ENCODE peak calls at places on chromosomes 11 and 22, in four cellular contexts. M is GM23248; Z is stimulated activated CD8-positive, alpha-beta memory T cell treated with anti-CD3 and anti-CD28 coated beads, Interleukin-4, amount 100 ng/mL, for 1 hour; G is stimulated activated CD4-positive, alpha-beta T cell treated with anti-CD3 and anti-CD28 coated beads, Interleukin-2, amount 100 ng/mL, for 48 hours. C is an unnamed sample.

GRCh38 chr22:21015051-21016006 is at the start of gene P2RX6:
- DNase-seq in M (peak; percentile 75), Z (no peak), G (no peak), C (no peak)

GRCh38 chr11:64437426-64437825 is 78.5 kb downstream of the RPS6KA4 start:
- DNase-seq in M (no peak), Z (no peak), G (no peak), C (no peak)

GRCh38 chr11:79430280-79430679 is 10.6 kb downstream of the TENM4 start:
- DNase-seq in M (no peak), Z (no peak), G (no peak), C (no peak)

GRCh38 chr22:37633693-37634504 is 5.6 kb upstream of the SH3BP1 start:
- DNase-seq in M (peak; percentile 87), Z (peak; percentile 35), G (no peak), C (peak; percentile 91)

GRCh38 chr11:7353100-7353499 is 101.4 kb downstream of the SYT9 start:
- DNase-seq in M (peak; percentile 64), Z (no peak), G (peak; percentile 1), C (peak; percentile 33)

GRCh38 chr22:42683599-42684283 is 34.5 kb upstream of the CYB5R3 start:
- DNase-seq in M (peak; percentile 70), Z (no peak), G (no peak), C (peak; percentile 87)

GRCh38 chr11:73030130-73030529 is 112.0 kb downstream of the FCHSD2 start:
- DNase-seq in M (no peak), Z (no peak), G (no peak), C (no peak)

GRCh38 chr22:40326905-40327735 is 19.2 kb upstream of the ADSL start:
- DNase-seq in M (peak; percentile 13), Z (no peak), G (no peak), C (no peak)

GRCh38 chr22:37904572-37905533 is 1.2 kb upstream of the MICALL1 start:
- DNase-seq in M (peak; percentile 99), Z (no peak), G (no peak), C (peak; percentile 99)